ENCODE peak calls at places on chromosomes 4 and X, in four cellular contexts. E is GM12878, C is HepG2, A is H1. L is an unnamed sample.

GRCh38 chrX:70289793-70290770 is at the start of the genes KIF4A and PDZD11:
- DNase-seq in E (peak), C (peak), A (peak), L (peak)

GRCh38 chrX:79366888-79367749 is at the start of gene ITM2A:
- DNase-seq in E (no peak), C (no peak), A (peak), L (peak)

GRCh38 chr4:6472387-6473263 is at the start of gene PPP2R2C:
- DNase-seq in E (no peak), C (no peak), A (no peak), L (no peak)

GRCh38 chr4:151768835-151769234 is 8.0 kb upstream of the GATB start:
- DNase-seq in E (no peak), C (no peak), A (no peak), L (no peak)

GRCh38 chr4:128787509-128788311 is 21.8 kb upstream of the JADE1 start:
- DNase-seq in E (no peak), C (no peak), A (no peak), L (no peak)

GRCh38 chr4:165131247-165131832 is 18.7 kb upstream of the TMEM192 start:
- DNase-seq in E (peak), C (peak), A (peak), L (peak)

GRCh38 chr4:94828882-94829281 is 71.1 kb downstream of the BMPR1B start:
- DNase-seq in E (no peak), C (no peak), A (no peak), L (no peak)

GRCh38 chr4:14916554-14917304 is 85.6 kb upstream of the CPEB2 start:
- DNase-seq in E (peak), C (peak), A (no peak), L (no peak)

GRCh38 chr4:136395212-136395722 is 1137.0 kb downstream of the PCDH18 start:
- DNase-seq in E (no peak), C (no peak), A (no peak), L (no peak)

GRCh38 chr4:37770016-37770415 is 56.5 kb upstream of the PGM2 start:
- DNase-seq in E (no peak), C (no peak), A (no peak), L (no peak)

GRCh38 chr4:111960241-111960667 is 185.0 kb upstream of the FAM241A start:
- DNase-seq in E (peak), C (no peak), A (no peak), L (no peak)

GRCh38 chr4:1480720-1481119 is 74.5 kb upstream of the NKX1-1 start:
- DNase-seq in E (no peak), C (no peak), A (no peak), L (no peak)

GRCh38 chr4:169899295-169899694 is 126.9 kb downstream of the MFAP3L start:
- DNase-seq in E (no peak), C (no peak), A (no peak), L (no peak)

GRCh38 chr4:178316211-178316610 is 874.0 kb upstream of the AGA start:
- DNase-seq in E (no peak), C (no peak), A (no peak), L (no peak)

GRCh38 chr4:74308215-74308614 is at the start of gene EPGN:
- DNase-seq in E (no peak), C (no peak), A (no peak), L (no peak)

GRCh38 chrX:44842555-44843317 is 1.1 kb upstream of the DUSP21 start:
- DNase-seq in E (no peak), C (peak), A (no peak), L (no peak)

GRCh38 chr4:7403001-7403400 is 31.7 kb downstream of the PSAPL1 start:
- DNase-seq in E (no peak), C (no peak), A (no peak), L (no peak)

GRCh38 chrX:115561605-115562491 is 874 bp downstream of the PLS3 start:
- DNase-seq in E (no peak), C (peak), A (no peak), L (no peak)

GRCh38 chr4:86974481-86975050 is 39.8 kb downstream of the AFF1 start:
- DNase-seq in E (no peak), C (no peak), A (no peak), L (no peak)

GRCh38 chr4:119736559-119736958 is 108.0 kb upstream of the PDE5A start:
- DNase-seq in E (no peak), C (no peak), A (no peak), L (no peak)

GRCh38 chr4:187118731-187119130 is 395.1 kb upstream of the FAT1 start:
- DNase-seq in E (no peak), C (no peak), A (no peak), L (no peak)

GRCh38 chr4:115374621-115375020 is 261.2 kb upstream of the NDST4 start:
- DNase-seq in E (no peak), C (no peak), A (no peak), L (no peak)

GRCh38 chr4:179399054-179399782 is 1957.0 kb upstream of the AGA start:
- DNase-seq in E (no peak), C (no peak), A (no peak), L (no peak)

GRCh38 chr4:56164921-56165320 is 216.2 kb downstream of the CEP135 start:
- DNase-seq in E (no peak), C (no peak), A (no peak), L (no peak)

DNA sequence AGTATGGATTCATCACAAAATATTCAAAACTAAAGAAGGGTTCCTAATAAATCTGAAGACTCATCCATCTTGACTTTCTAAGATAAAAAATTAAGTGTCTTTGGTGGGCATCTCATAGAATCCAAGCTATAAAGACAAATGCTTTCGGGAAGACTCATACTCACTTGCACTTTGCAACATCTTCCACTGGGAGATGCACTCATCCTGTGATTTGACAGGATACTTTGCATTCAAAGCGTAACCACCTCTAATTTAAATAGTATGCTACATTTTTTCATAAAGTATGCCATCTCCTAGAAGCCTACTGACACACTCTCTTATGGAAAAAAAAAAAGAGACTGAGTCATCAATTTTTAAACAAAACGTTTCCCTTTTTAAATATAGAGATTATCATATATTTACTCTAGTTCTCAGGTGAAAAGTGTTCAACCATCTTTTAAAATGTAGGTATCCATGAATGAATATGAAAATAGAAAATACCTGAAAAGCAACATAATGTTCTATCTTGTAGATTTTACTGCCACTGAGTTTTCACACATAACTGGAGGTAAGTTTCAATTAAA is 119.6 kb downstream of the KLHL13 start:
- DNase-seq in E (no peak), C (peak), A (no peak), L (no peak)
- H3K4me3 ChIP-seq in E (no peak), C (no peak), A (no peak), L (no peak)

DNA sequence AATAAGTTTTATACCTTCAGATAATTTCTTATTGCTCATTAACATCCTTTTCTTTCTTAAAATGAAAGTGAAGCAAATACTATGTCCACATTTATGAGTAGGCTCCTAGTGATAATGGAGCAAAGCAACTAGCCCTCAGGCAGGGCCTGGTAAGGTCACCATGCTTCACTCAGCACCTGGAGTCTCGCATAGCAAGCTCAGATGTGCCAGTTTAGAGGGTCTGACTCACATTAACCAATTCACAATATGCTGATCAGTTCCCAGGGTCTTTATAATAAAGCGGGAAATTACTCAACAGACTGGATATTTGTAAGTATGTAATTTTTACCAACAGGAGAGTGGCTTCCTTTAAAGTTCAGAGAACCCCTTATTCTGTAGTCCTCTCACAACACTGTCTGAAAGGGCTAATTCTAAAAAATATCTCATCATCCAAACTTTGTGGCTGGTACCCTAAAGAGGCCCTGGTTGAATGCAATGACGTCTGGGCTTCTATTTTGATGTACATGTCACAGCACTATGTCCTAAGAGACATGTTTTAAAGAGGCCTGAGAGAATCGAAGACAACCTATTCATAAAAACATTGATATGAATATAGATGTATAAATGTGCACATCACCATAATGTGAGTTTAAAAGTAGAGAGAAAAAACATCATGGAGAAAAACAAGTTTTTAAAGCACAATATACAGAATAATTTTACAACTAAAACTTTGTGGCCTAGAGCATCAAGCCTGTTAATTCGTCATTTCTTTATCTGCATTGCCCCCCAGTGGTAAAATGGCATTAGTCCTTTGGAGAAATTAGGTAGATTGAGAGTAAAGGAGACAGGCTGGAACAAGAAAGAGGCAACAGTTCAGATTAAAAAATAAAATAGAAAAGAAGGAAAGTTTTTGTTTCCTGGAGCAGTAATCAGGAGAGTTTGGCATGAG is 44.3 kb downstream of the IL21 start:
- DNase-seq in E (no peak), C (peak), A (no peak), L (peak)
- TF ChIP-seq YY1 in E (no peak), C (no peak), A (no peak), L (no peak)

GRCh38 chrX:47467106-47467505 is 15.9 kb downstream of the ZNF41 start:
- DNase-seq in E (no peak), C (no peak), A (no peak), L (no peak)
- TF ChIP-seq SUZ12 in E (no peak), C (no peak), A (no peak), L (no peak)

DNA sequence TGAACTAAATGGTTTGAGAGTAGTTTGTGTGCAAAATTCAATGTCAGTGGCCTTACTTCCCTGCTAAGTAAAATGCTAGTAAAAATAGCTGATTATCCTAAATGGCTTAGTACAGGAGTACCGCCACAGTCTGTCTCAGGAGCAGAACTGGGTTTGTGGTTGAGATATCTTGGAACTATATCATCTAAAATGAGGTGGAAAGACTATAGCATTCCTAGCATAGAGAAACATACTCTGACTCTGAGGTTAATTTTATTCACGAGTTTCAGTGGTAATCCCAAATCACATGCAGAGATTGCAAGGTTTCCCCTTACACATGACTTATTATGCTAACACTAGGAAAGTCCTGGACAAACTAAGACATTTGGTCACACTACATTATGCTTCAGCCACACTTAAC is 70.4 kb downstream of the OR13H1 start:
- DNase-seq in E (no peak), C (no peak), A (no peak), L (no peak)
- H3K4me3 ChIP-seq in E (no peak), C (no peak), A (no peak), L (no peak)